ENCODE peak calls at places on chromosomes 1 and 21, in nine cellular contexts. X is neural progenitor cell, M is IMR-90, C is stomach, W is mammary epithelial cell, H is colonic mucosa, D is HCT116, V is lower lobe of right lung, B is adipocyte. Q is an unnamed sample. For H3K4me1, the result is how much of the 10 kb centered on the place peaks cover.

GRCh38 chr21:38455403-38455802 is 42.9 kb downstream of the ERG start:
- DNase-seq in V (no peak), X (no peak), D (no peak), M (no peak), W (no peak), B (no peak), H (no peak), C (no peak), Q (no peak)

GRCh38 chr1:239633432-239633831 is 247.1 kb downstream of the CHRM3 start:
- DNase-seq in V (no peak), B (no peak), X (no peak), H (no peak), W (no peak), M (no peak), C (no peak), D (no peak), Q (no peak)

GRCh38 chr1:94270801-94271203 is 33.4 kb upstream of the ARHGAP29 start:
- DNase-seq in H (no peak), B (no peak), X (no peak), W (peak), D (no peak), V (no peak), C (no peak), M (peak), Q (no peak)

GRCh38 chr1:166978795-166979194 is 3.5 kb upstream of the ILDR2 start:
- DNase-seq in D (no peak), V (no peak), C (no peak), B (no peak), M (no peak), H (no peak), W (no peak), X (no peak), Q (no peak)

GRCh38 chr1:41286992-41287391 is 44.9 kb upstream of the SCMH1 start:
- DNase-seq in X (no peak), W (no peak), V (no peak), B (no peak), D (no peak), H (no peak), M (no peak), C (no peak), Q (no peak)

GRCh38 chr1:208183977-208184901 is 59.9 kb downstream of the PLXNA2 start:
- DNase-seq in B (peak), M (peak), X (no peak), H (peak), D (peak), C (peak), V (peak), W (peak), Q (peak)

GRCh38 chr21:46041183-46041582 is 56.7 kb upstream of the COL6A2 start:
- DNase-seq in D (no peak), C (no peak), V (no peak), H (no peak), X (no peak), M (no peak), W (no peak), B (no peak), Q (no peak)

GRCh38 chr1:201593200-201593828 is 54.4 kb downstream of the NAV1 start:
- DNase-seq in M (peak), B (peak), C (no peak), H (peak), W (peak), X (no peak), V (peak), D (no peak), Q (peak)

GRCh38 chr1:84834419-84835064 is 58.5 kb downstream of the LPAR3 start:
- DNase-seq in D (no peak), C (no peak), B (peak), V (no peak), H (no peak), X (no peak), W (peak), M (peak), Q (no peak)

GRCh38 chr1:110921953-110922352 is 41.8 kb downstream of the LRIF1 start:
- DNase-seq in C (no peak), W (no peak), B (no peak), V (no peak), D (no peak), H (no peak), M (no peak), X (no peak), Q (no peak)

GRCh38 chr1:175976865-175977642 is 230.0 kb downstream of the COP1 start:
- DNase-seq in D (no peak), X (no peak), B (peak), C (no peak), M (peak), H (no peak), W (no peak), V (no peak), Q (no peak)

GRCh38 chr1:39407889-39408640 is 83.4 kb upstream of the BMP8A start:
- DNase-seq in D (no peak), W (no peak), H (peak), C (no peak), M (no peak), B (no peak), V (no peak), X (peak), Q (no peak)

GRCh38 chr1:246576709-246577032 is 10.4 kb downstream of the CNST start:
- DNase-seq in C (no peak), H (no peak), W (no peak), M (no peak), V (no peak), D (no peak), B (no peak), X (no peak), Q (no peak)

GRCh38 chr1:246571953-246572352 is 5.7 kb downstream of the CNST start:
- DNase-seq in D (no peak), V (no peak), W (no peak), C (no peak), M (no peak), X (no peak), B (no peak), H (no peak), Q (no peak)

GRCh38 chr1:246572795-246573194 is 6.5 kb downstream of the CNST start:
- DNase-seq in D (no peak), V (no peak), X (no peak), M (no peak), C (no peak), W (no peak), H (no peak), B (no peak), Q (no peak)

GRCh38 chr1:246577082-246577719 is 10.9 kb downstream of the CNST start:
- DNase-seq in X (no peak), C (no peak), V (no peak), W (no peak), B (no peak), D (no peak), H (no peak), M (no peak), Q (no peak)

DNA sequence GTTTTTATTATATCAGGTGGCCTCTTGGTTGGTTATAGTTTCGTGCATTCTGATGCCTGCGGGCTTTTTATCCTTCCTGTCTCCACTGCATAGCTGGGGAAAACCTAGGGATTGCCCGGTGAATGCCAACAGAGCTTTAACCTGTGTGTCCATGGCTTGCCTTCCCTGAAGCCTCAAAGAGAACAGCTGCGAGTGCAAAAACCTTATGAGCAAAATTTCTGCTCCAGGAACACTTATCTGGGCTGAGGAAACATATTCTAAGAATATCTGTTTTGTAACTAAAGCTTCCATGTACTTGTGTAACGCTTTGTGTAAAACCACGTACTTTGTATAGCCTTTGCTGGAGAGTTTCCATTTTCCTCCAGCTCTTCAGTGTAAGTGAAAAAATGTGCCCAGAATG is 7.2 kb downstream of the CNST start:
- DNase-seq in X (no peak), B (no peak), M (no peak), D (no peak), V (no peak), H (no peak), W (no peak), C (no peak), Q (no peak)
- H3K4me1 ChIP-seq in X (under half), B (under half), M (under half), D (under half), V (half or more), H (under half), W (under half), C (under half), Q (under half)

GRCh38 chr1:15761729-15762128 is 3.1 kb downstream of the FBLIM1 start:
- DNase-seq in W (no peak), B (no peak), M (no peak), H (no peak), X (no peak), D (no peak), V (no peak), C (no peak), Q (no peak)
- H3K4me1 ChIP-seq in W (under half), B (under half), M (under half), H (under half), X (under half), D (under half), V (under half), C (half or more), Q (under half)

GRCh38 chr1:184392779-184393522 is 6.1 kb downstream of the C1orf21 start:
- DNase-seq in C (no peak), M (no peak), H (no peak), W (peak), D (no peak), B (no peak), V (no peak), X (no peak), Q (no peak)
- H3K4me1 ChIP-seq in C (under half), M (under half), H (under half), W (half or more), D (under half), B (under half), V (under half), X (half or more), Q (under half)

GRCh38 chr21:35164380-35164779 is 115.3 kb upstream of the RUNX1 start:
- DNase-seq in D (no peak), B (no peak), H (no peak), V (no peak), C (no peak), W (no peak), X (no peak), M (no peak), Q (no peak)
- H3K4me1 ChIP-seq in D (under half), B (under half), H (under half), V (under half), C (under half), W (under half), X (under half), M (under half), Q (under half)